ENCODE peak calls at places on chromosomes 3 and 15, in seven cellular contexts. K, X, I, A, R, T and V are unnamed samples.

GRCh38 chr3:13872451-13872850 is 7.4 kb downstream of the WNT7A start:
- DNase-seq in K (no peak), X (no peak), I (no peak), A (no peak), R (no peak), T (no peak), V (no peak)

GRCh38 chr3:107740992-107741896 is 218.5 kb downstream of the BBX start:
- DNase-seq in K (no peak), X (peak), I (no peak), A (no peak), R (no peak), T (peak), V (no peak)

GRCh38 chr3:11199902-11200678 is 45.8 kb downstream of the HRH1 start:
- DNase-seq in K (no peak), X (no peak), I (no peak), A (no peak), R (peak), T (no peak), V (no peak)

GRCh38 chr3:46882377-46883015 is 5.0 kb downstream of the PTH1R start:
- DNase-seq in K (no peak), X (no peak), I (no peak), A (no peak), R (no peak), T (no peak), V (no peak)

GRCh38 chr3:127762077-127762786 is 60.1 kb downstream of the MGLL start:
- DNase-seq in K (no peak), X (no peak), I (no peak), A (no peak), R (no peak), T (no peak), V (no peak)

GRCh38 chr15:41513282-41514227 is at the start of gene LTK:
- DNase-seq in K (no peak), X (no peak), I (no peak), A (no peak), R (no peak), T (no peak), V (no peak)

GRCh38 chr3:81760924-81761903 is at the start of gene GBE1:
- DNase-seq in K (peak), X (peak), I (peak), A (peak), R (peak), T (peak), V (peak)

GRCh38 chr15:75104804-75105557 is 81.6 kb downstream of the PPCDC start:
- DNase-seq in K (peak), X (peak), I (no peak), A (no peak), R (peak), T (no peak), V (no peak)

GRCh38 chr3:151345854-151346253 is 16.5 kb upstream of the P2RY13 start:
- DNase-seq in K (no peak), X (peak), I (no peak), A (no peak), R (peak), T (no peak), V (no peak)

GRCh38 chr15:49155834-49156627 is 632 bp upstream of the COPS2 start:
- DNase-seq in K (no peak), X (peak), I (peak), A (no peak), R (peak), T (no peak), V (no peak)

GRCh38 chr15:88401972-88402656 is 65.1 kb downstream of the MRPL46 start:
- DNase-seq in K (no peak), X (no peak), I (no peak), A (no peak), R (no peak), T (no peak), V (no peak)

GRCh38 chr3:194332858-194333211 is 18.3 kb downstream of the CPN2 start:
- DNase-seq in K (no peak), X (no peak), I (no peak), A (no peak), R (no peak), T (no peak), V (no peak)

GRCh38 chr3:196179380-196180308 is 31.6 kb downstream of the ZDHHC19 start:
- DNase-seq in K (peak), X (peak), I (peak), A (peak), R (peak), T (peak), V (no peak)

GRCh38 chr3:42516443-42516842 is 14.0 kb downstream of the VIPR1 start:
- DNase-seq in K (no peak), X (no peak), I (no peak), A (no peak), R (no peak), T (no peak), V (no peak)

GRCh38 chr3:13537926-13538325 is 11.0 kb upstream of the FBLN2 start:
- DNase-seq in K (no peak), X (peak), I (no peak), A (no peak), R (peak), T (no peak), V (no peak)

GRCh38 chr3:134833453-134834163 is 38.5 kb downstream of the EPHB1 start:
- DNase-seq in K (no peak), X (no peak), I (no peak), A (no peak), R (no peak), T (no peak), V (no peak)